ENCODE peak calls at places on chromosomes 3 and 15, in four cellular contexts. H, V, E and U are unnamed samples.

GRCh38 chr3:133930341-133930933 is 34.8 kb upstream of the RAB6B start:
- DNase-seq in H (peak; percentile 87), V (peak; percentile 93), E (peak; percentile 30), U (peak; percentile 86)

GRCh38 chr3:30689202-30689641 is 82.8 kb downstream of the TGFBR2 start:
- DNase-seq in E (no peak), H (peak; percentile 70), V (peak; percentile 44), U (peak; percentile 68)

GRCh38 chr3:149224736-149225594 is 3.3 kb upstream of the CP start:
- DNase-seq in V (peak; percentile 90), H (peak; percentile 82), E (no peak), U (peak; percentile 78)

GRCh38 chr3:188085596-188086560 is 68.1 kb upstream of the LPP start:
- DNase-seq in E (no peak), V (no peak), H (no peak), U (no peak)

GRCh38 chr3:54157860-54158259 is 35.5 kb downstream of the CACNA2D3 start:
- DNase-seq in V (no peak), H (no peak), E (no peak), U (no peak)

GRCh38 chr3:195573611-195574496 is 9.9 kb downstream of the APOD start:
- DNase-seq in E (no peak), V (no peak), H (no peak), U (no peak)

GRCh38 chr15:50377867-50378751 is 23.1 kb upstream of the GABPB1 start:
- DNase-seq in V (peak; percentile 28), H (no peak), E (no peak), U (no peak)

GRCh38 chr3:16378920-16379319 is 113.9 kb downstream of the OXNAD1 start:
- DNase-seq in H (peak; percentile 84), V (peak; percentile 47), E (no peak), U (no peak)

GRCh38 chr3:127662051-127662469 is 10.7 kb upstream of the ABTB1 start:
- DNase-seq in H (no peak), V (no peak), E (no peak), U (no peak)

GRCh38 chr15:38886315-38887163 is 321.9 kb upstream of the RASGRP1 start:
- DNase-seq in E (no peak), V (peak; percentile 90), H (peak; percentile 88), U (no peak)

GRCh38 chr3:32374788-32375595 is 16.7 kb upstream of the CMTM7 start:
- DNase-seq in E (peak; percentile 84), H (peak; percentile 70), V (peak; percentile 86), U (peak; percentile 83)

GRCh38 chr15:62054979-62055378 is 5.3 kb downstream of the VPS13C start:
- DNase-seq in H (no peak), V (no peak), E (no peak), U (no peak)

GRCh38 chr3:14849831-14850230 is 31.1 kb downstream of the FGD5 start:
- DNase-seq in E (no peak), V (no peak), H (no peak), U (no peak)

GRCh38 chr3:140292684-140293083 is 357.7 kb downstream of the CLSTN2 start:
- DNase-seq in E (peak; percentile 24), V (peak; percentile 13), H (peak; percentile 98), U (peak; percentile 82)

GRCh38 chr3:58117561-58118305 is 93.0 kb downstream of the DNASE1L3 start:
- DNase-seq in E (peak; percentile 66), V (peak; percentile 90), H (peak; percentile 45), U (peak; percentile 61)

GRCh38 chr15:51721199-51721960 is 16.1 kb downstream of the LYSMD2 start:
- DNase-seq in V (no peak), H (peak; percentile 22), E (no peak), U (peak; percentile 15)

GRCh38 chr3:187274977-187275338 is 16.6 kb downstream of the MASP1 start:
- DNase-seq in E (no peak), H (no peak), V (no peak), U (peak; percentile 61)

GRCh38 chr3:12135029-12135634 is 23.6 kb downstream of the TIMP4 start:
- DNase-seq in V (peak; percentile 84), E (peak; percentile 70), H (peak; percentile 82), U (peak; percentile 84)

GRCh38 chr3:147410518-147411234 is 1.5 kb downstream of the ZIC1 start:
- DNase-seq in V (peak; percentile 97), H (peak; percentile 95), E (no peak), U (peak; percentile 64)

GRCh38 chr15:96234109-96234892 is 96.2 kb upstream of the NR2F2 start:
- DNase-seq in E (no peak), H (peak; percentile 88), V (peak; percentile 56), U (no peak)

GRCh38 chr15:39921274-39921638 is 1.2 kb upstream of the GPR176 start:
- DNase-seq in V (no peak), H (no peak), E (no peak), U (no peak)

GRCh38 chr3:172332256-172333041 is 115.8 kb downstream of the GHSR start:
- DNase-seq in E (peak; percentile 70), H (peak; percentile 70), V (peak; percentile 72), U (peak; percentile 79)

GRCh38 chr3:13144163-13145023 is 71.2 kb upstream of the IQSEC1 start:
- DNase-seq in E (no peak), H (no peak), V (no peak), U (no peak)

GRCh38 chr15:101551696-101552591 is 62.4 kb upstream of the PCSK6 start:
- DNase-seq in H (no peak), E (no peak), V (no peak), U (no peak)

GRCh38 chr3:65182085-65182484 is 494.3 kb upstream of the ADAMTS9 start:
- DNase-seq in H (no peak), V (no peak), E (no peak), U (no peak)

GRCh38 chr3:23806322-23807160 is 786 bp downstream of the UBE2E1 start:
- DNase-seq in E (no peak), V (peak; percentile 24), H (peak; percentile 44), U (peak; percentile 58)

GRCh38 chr15:67105065-67105951 is 39.9 kb downstream of the SMAD3 start:
- DNase-seq in E (peak; percentile 77), V (peak; percentile 96), H (peak; percentile 98), U (peak; percentile 98)

GRCh38 chr15:62020576-62021160 is 39.6 kb downstream of the VPS13C start:
- DNase-seq in V (peak; percentile 27), E (no peak), H (peak; percentile 60), U (no peak)

GRCh38 chr3:111923821-111924220 is 55.0 kb upstream of the ABHD10 start:
- DNase-seq in E (no peak), H (peak; percentile 28), V (no peak), U (no peak)

GRCh38 chr3:62167566-62168262 is 205.6 kb downstream of the FEZF2 start:
- DNase-seq in H (peak; percentile 31), V (no peak), E (no peak), U (peak; percentile 78)

GRCh38 chr15:62886431-62887071 is 156.0 kb upstream of the TPM1 start:
- DNase-seq in V (peak; percentile 35), E (no peak), H (peak; percentile 79), U (peak; percentile 74)